ENCODE peak calls at places on chromosomes 16 and 17, in nine cellular contexts. W is endodermal cell, N is HCT116, Z is mammary epithelial cell, L is right lobe of liver, D is transverse colon, K is caudate nucleus, X is ovary, J is Peyer's patch. P is an unnamed sample.

GRCh38 chr17:10217916-10218315 is 19.5 kb upstream of the GAS7 start:
- DNase-seq in W (no peak), N (no peak), Z (no peak), L (no peak), D (no peak), K (no peak), X (no peak), J (no peak), P (no peak)

GRCh38 chr16:67311607-67312449 is 14.7 kb downstream of the KCTD19 start:
- DNase-seq in W (no peak), N (peak), Z (peak), L (no peak), D (no peak), K (no peak), X (no peak), J (no peak), P (no peak)

GRCh38 chr17:59783221-59784016 is 76.0 kb downstream of the VMP1 start:
- DNase-seq in W (no peak), N (peak), Z (peak), L (no peak), D (no peak), K (no peak), X (no peak), J (no peak), P (no peak)

GRCh38 chr17:1220346-1220745 is 40.6 kb upstream of the ABR start:
- DNase-seq in W (no peak), N (no peak), Z (no peak), L (no peak), D (no peak), K (no peak), X (no peak), J (no peak), P (no peak)

GRCh38 chr17:9217151-9218067 is 196.1 kb downstream of the NTN1 start:
- DNase-seq in W (peak), N (no peak), Z (peak), L (no peak), D (no peak), K (no peak), X (no peak), J (no peak), P (no peak)

GRCh38 chr17:1590031-1590746 is 27.6 kb upstream of the PITPNA start:
- DNase-seq in W (peak), N (peak), Z (peak), L (no peak), D (peak), K (no peak), X (peak), J (no peak), P (no peak)

GRCh38 chr17:39209317-39210092 is 9.4 kb downstream of the RPL19 start:
- DNase-seq in W (peak), N (no peak), Z (no peak), L (no peak), D (peak), K (peak), X (peak), J (peak), P (peak)

GRCh38 chr16:53290520-53290919 is 143.8 kb upstream of the RBL2 start:
- DNase-seq in W (no peak), N (no peak), Z (no peak), L (no peak), D (no peak), K (no peak), X (no peak), J (no peak), P (no peak)

GRCh38 chr16:1258218-1258587 is 2.3 kb downstream of the TPSD1 start:
- DNase-seq in W (no peak), N (no peak), Z (no peak), L (no peak), D (no peak), K (no peak), X (no peak), J (no peak), P (no peak)

GRCh38 chr17:74998783-74999182 is 11.4 kb downstream of the CDR2L start:
- DNase-seq in W (no peak), N (no peak), Z (no peak), L (no peak), D (no peak), K (no peak), X (no peak), J (no peak), P (no peak)

GRCh38 chr16:87616556-87616955 is 14.2 kb downstream of the JPH3 start:
- DNase-seq in W (no peak), N (no peak), Z (no peak), L (no peak), D (no peak), K (no peak), X (no peak), J (no peak), P (no peak)

GRCh38 chr17:1047177-1047885 is 50.4 kb downstream of the TIMM22 start:
- DNase-seq in W (peak), N (no peak), Z (no peak), L (peak), D (no peak), K (no peak), X (no peak), J (no peak), P (peak)

GRCh38 chr17:50817142-50817751 is 18.1 kb upstream of the WFIKKN2 start:
- DNase-seq in W (peak), N (peak), Z (no peak), L (no peak), D (peak), K (no peak), X (peak), J (peak), P (peak)

GRCh38 chr17:1532836-1533602 is 16.6 kb upstream of the INPP5K start:
- DNase-seq in W (peak), N (no peak), Z (no peak), L (no peak), D (no peak), K (no peak), X (no peak), J (peak), P (no peak)

GRCh38 chr17:80047176-80047575 is 10.7 kb downstream of the CCDC40 start:
- DNase-seq in W (no peak), N (no peak), Z (no peak), L (peak), D (no peak), K (no peak), X (no peak), J (no peak), P (no peak)

GRCh38 chr17:47324224-47325020 is 667 bp downstream of the EFCAB13 start:
- DNase-seq in W (peak), N (no peak), Z (no peak), L (peak), D (peak), K (peak), X (peak), J (peak), P (peak)

GRCh38 chr17:34121311-34121710 is 133.8 kb upstream of the CCL2 start:
- DNase-seq in W (no peak), N (no peak), Z (no peak), L (no peak), D (no peak), K (no peak), X (no peak), J (no peak), P (no peak)

GRCh38 chr17:69473801-69474170 is 59.3 kb downstream of the MAP2K6 start:
- DNase-seq in W (no peak), N (no peak), Z (peak), L (no peak), D (no peak), K (no peak), X (no peak), J (no peak), P (no peak)

GRCh38 chr16:1452530-1452929 is 8.2 kb upstream of the CCDC154 start:
- DNase-seq in W (no peak), N (no peak), Z (no peak), L (no peak), D (no peak), K (no peak), X (no peak), J (no peak), P (no peak)

GRCh38 chr17:35944151-35944550 is 638 bp upstream of the LYZL6 start:
- DNase-seq in W (no peak), N (no peak), Z (no peak), L (no peak), D (no peak), K (no peak), X (no peak), J (no peak), P (no peak)

GRCh38 chr17:3773511-3773910 is 27.5 kb downstream of the ITGAE start:
- DNase-seq in W (no peak), N (no peak), Z (peak), L (no peak), D (no peak), K (no peak), X (no peak), J (no peak), P (no peak)

GRCh38 chr17:76139261-76139752 is 1.7 kb downstream of the FOXJ1 start:
- DNase-seq in W (peak), N (no peak), Z (no peak), L (no peak), D (no peak), K (no peak), X (no peak), J (no peak), P (no peak)

GRCh38 chr16:70473446-70474319 is 19.3 kb downstream of the FCSK start:
- DNase-seq in W (no peak), N (no peak), Z (no peak), L (no peak), D (no peak), K (no peak), X (no peak), J (no peak), P (no peak)

GRCh38 chr17:57956311-57957119 is 1.3 kb upstream of the CUEDC1 start:
- DNase-seq in W (peak), N (no peak), Z (no peak), L (no peak), D (no peak), K (no peak), X (no peak), J (peak), P (peak)
- H3K27ac ChIP-seq in W (no peak), N (peak), Z (no peak), L (no peak), D (peak), K (no peak), X (no peak), J (no peak), P (no peak)

GRCh38 chr16:3207086-3207953 is 19.3 kb downstream of the OR1F1 start:
- DNase-seq in W (no peak), N (no peak), Z (no peak), L (no peak), D (no peak), K (no peak), X (no peak), J (no peak), P (no peak)
- H3K27ac ChIP-seq in W (no peak), N (no peak), Z (no peak), L (no peak), D (no peak), K (no peak), X (no peak), J (no peak), P (no peak)

GRCh38 chr16:11009027-11009755 is 64.8 kb downstream of the CLEC16A start:
- DNase-seq in W (no peak), N (no peak), Z (peak), L (no peak), D (no peak), K (no peak), X (no peak), J (no peak), P (no peak)
- H3K27ac ChIP-seq in W (no peak), N (no peak), Z (peak), L (no peak), D (no peak), K (no peak), X (no peak), J (no peak), P (no peak)

GRCh38 chr17:53822764-53823163 is at the start of gene KIF2B:
- DNase-seq in W (no peak), N (no peak), Z (no peak), L (no peak), D (no peak), K (no peak), X (no peak), J (no peak), P (no peak)

GRCh38 chr17:53818271-53818670 is 4.5 kb upstream of the KIF2B start:
- DNase-seq in W (no peak), N (no peak), Z (no peak), L (no peak), D (no peak), K (no peak), X (no peak), J (no peak), P (no peak)

GRCh38 chr17:53823341-53824050 is 769 bp downstream of the KIF2B start:
- DNase-seq in W (no peak), N (no peak), Z (no peak), L (no peak), D (no peak), K (no peak), X (no peak), J (no peak), P (no peak)

GRCh38 chr17:53818894-53819293 is 3.8 kb upstream of the KIF2B start:
- DNase-seq in W (no peak), N (no peak), Z (no peak), L (no peak), D (no peak), K (no peak), X (no peak), J (no peak), P (no peak)
- H3K27ac ChIP-seq in W (no peak), N (no peak), Z (no peak), L (no peak), D (no peak), K (no peak), X (no peak), J (no peak), P (no peak)

GRCh38 chr16:49699718-49700117 is 156.2 kb downstream of the ZNF423 start:
- DNase-seq in W (peak), N (no peak), Z (no peak), L (no peak), D (no peak), K (no peak), X (peak), J (no peak), P (no peak)
- H3K27ac ChIP-seq in W (peak), N (no peak), Z (no peak), L (no peak), D (peak), K (no peak), X (peak), J (peak), P (peak)

GRCh38 chr17:82495844-82496528 is 23.5 kb upstream of the FOXK2 start:
- DNase-seq in W (peak), N (peak), Z (peak), L (no peak), D (peak), K (no peak), X (no peak), J (no peak), P (no peak)
- H3K27ac ChIP-seq in W (no peak), N (peak), Z (no peak), L (no peak), D (peak), K (no peak), X (no peak), J (peak), P (peak)

GRCh38 chr17:72205801-72206200 is 85.0 kb downstream of the SOX9 start:
- DNase-seq in W (no peak), N (no peak), Z (no peak), L (no peak), D (no peak), K (no peak), X (no peak), J (no peak), P (no peak)

GRCh38 chr17:72205357-72205756 is 84.5 kb downstream of the SOX9 start:
- DNase-seq in W (peak), N (no peak), Z (no peak), L (no peak), D (no peak), K (peak), X (no peak), J (no peak), P (no peak)

GRCh38 chr17:72208832-72209231 is 88.0 kb downstream of the SOX9 start:
- DNase-seq in W (no peak), N (no peak), Z (no peak), L (no peak), D (no peak), K (no peak), X (no peak), J (no peak), P (no peak)

GRCh38 chr17:72212041-72212440 is 91.2 kb downstream of the SOX9 start:
- DNase-seq in W (peak), N (no peak), Z (no peak), L (no peak), D (no peak), K (no peak), X (no peak), J (no peak), P (no peak)

DNA sequence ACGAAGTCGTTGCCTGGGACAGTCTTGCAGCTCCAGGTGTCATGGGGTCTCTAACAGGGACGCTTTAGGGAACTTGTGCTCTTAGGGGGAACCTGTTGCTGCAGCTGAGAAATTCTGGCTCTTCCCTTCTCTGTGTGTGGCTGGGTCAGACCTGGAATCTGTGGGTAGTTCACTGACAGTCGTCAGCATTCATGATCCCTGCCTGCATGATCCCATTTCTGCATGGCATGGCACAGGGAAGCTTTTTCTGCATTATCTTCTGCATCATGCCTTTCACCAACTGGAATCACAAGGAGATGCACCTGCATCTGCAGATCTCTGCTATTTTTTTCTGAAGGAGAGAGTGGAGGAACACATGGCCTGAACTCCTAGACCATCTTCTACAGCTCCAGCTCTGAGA is 85.6 kb downstream of the SOX9 start:
- DNase-seq in W (no peak), N (no peak), Z (no peak), L (no peak), D (no peak), K (no peak), X (no peak), J (no peak), P (no peak)
- H3K27ac ChIP-seq in W (no peak), N (no peak), Z (no peak), L (no peak), D (no peak), K (no peak), X (no peak), J (no peak), P (no peak)

P was measured in upper lobe of right lung.